ENCODE peak calls at places on chromosomes 16 and 17, in five cellular contexts. One of them, this sample, is unnamed.

GRCh38 chr16:88287219-88287618 is 95.5 kb upstream of the ZNF469 start:
- DNase-seq in hepatocyte: no peak
- DNase-seq in left ventricle myocardium inferior: no peak
- DNase-seq in uterus: no peak
- DNase-seq in WERI-Rb-1: no peak
- DNase-seq in this sample: no peak

GRCh38 chr16:2057438-2057837 is 9.7 kb downstream of the TSC2 start:
- DNase-seq in uterus: no peak
- DNase-seq in left ventricle myocardium inferior: no peak
- DNase-seq in hepatocyte: no peak
- DNase-seq in WERI-Rb-1: no peak
- DNase-seq in this sample: no peak

GRCh38 chr16:1192384-1193073 is 32.5 kb downstream of the TPSG1 start:
- DNase-seq in uterus: no peak
- DNase-seq in left ventricle myocardium inferior: no peak
- DNase-seq in hepatocyte: no peak
- DNase-seq in WERI-Rb-1: no peak
- DNase-seq in this sample: no peak

GRCh38 chr17:27244481-27245223 is 49.3 kb upstream of the WSB1 start:
- DNase-seq in hepatocyte: peak; percentile 70
- DNase-seq in uterus: peak; percentile 88
- DNase-seq in WERI-Rb-1: no peak
- DNase-seq in left ventricle myocardium inferior: peak; percentile 56
- DNase-seq in this sample: peak; percentile 87

GRCh38 chr17:50149425-50150353 is 788 bp downstream of the PPP1R9B start:
- DNase-seq in uterus: no peak
- DNase-seq in left ventricle myocardium inferior: peak; percentile 66
- DNase-seq in hepatocyte: peak; percentile 86
- DNase-seq in WERI-Rb-1: peak; percentile 61
- DNase-seq in this sample: no peak

GRCh38 chr17:27549251-27549919 is 81.6 kb upstream of the LGALS9 start:
- DNase-seq in WERI-Rb-1: no peak
- DNase-seq in left ventricle myocardium inferior: peak; percentile 60
- DNase-seq in uterus: no peak
- DNase-seq in hepatocyte: no peak
- DNase-seq in this sample: no peak

GRCh38 chr16:70659953-70660671 is 13.8 kb downstream of the IL34 start:
- DNase-seq in left ventricle myocardium inferior: no peak
- DNase-seq in WERI-Rb-1: no peak
- DNase-seq in uterus: no peak
- DNase-seq in hepatocyte: no peak
- DNase-seq in this sample: no peak

GRCh38 chr17:38587956-38588771 is 17.6 kb downstream of the SRCIN1 start:
- DNase-seq in WERI-Rb-1: no peak
- DNase-seq in uterus: no peak
- DNase-seq in hepatocyte: no peak
- DNase-seq in left ventricle myocardium inferior: no peak
- DNase-seq in this sample: no peak

GRCh38 chr16:50310308-50311133 is 44.2 kb downstream of the ADCY7 start:
- DNase-seq in uterus: no peak
- DNase-seq in hepatocyte: peak; percentile 3
- DNase-seq in left ventricle myocardium inferior: no peak
- DNase-seq in WERI-Rb-1: no peak
- DNase-seq in this sample: no peak

GRCh38 chr16:676565-677297 is 1.3 kb downstream of the RHBDL1 start:
- DNase-seq in WERI-Rb-1: no peak
- DNase-seq in hepatocyte: no peak
- DNase-seq in uterus: no peak
- DNase-seq in left ventricle myocardium inferior: no peak
- DNase-seq in this sample: no peak

GRCh38 chr17:29722411-29723198 is 99.9 kb upstream of the CORO6 start:
- DNase-seq in hepatocyte: peak; percentile 45
- DNase-seq in left ventricle myocardium inferior: no peak
- DNase-seq in WERI-Rb-1: no peak
- DNase-seq in uterus: peak; percentile 65
- DNase-seq in this sample: peak; percentile 53

GRCh38 chr17:51601622-51602261 is 341.4 kb downstream of the UTP18 start:
- DNase-seq in uterus: no peak
- DNase-seq in hepatocyte: no peak
- DNase-seq in left ventricle myocardium inferior: no peak
- DNase-seq in WERI-Rb-1: no peak
- DNase-seq in this sample: no peak

GRCh38 chr17:29617481-29618271 is 5.0 kb downstream of the CORO6 start:
- DNase-seq in left ventricle myocardium inferior: peak; percentile 81
- DNase-seq in WERI-Rb-1: no peak
- DNase-seq in hepatocyte: peak; percentile 83
- DNase-seq in uterus: no peak
- DNase-seq in this sample: no peak

GRCh38 chr16:89442588-89442987 is 47.8 kb downstream of the ANKRD11 start:
- DNase-seq in WERI-Rb-1: no peak
- DNase-seq in left ventricle myocardium inferior: no peak
- DNase-seq in uterus: no peak
- DNase-seq in hepatocyte: no peak
- DNase-seq in this sample: no peak

GRCh38 chr17:28878981-28879380 is 18.6 kb downstream of the FLOT2 start:
- DNase-seq in uterus: no peak
- DNase-seq in left ventricle myocardium inferior: no peak
- DNase-seq in hepatocyte: peak; percentile 69
- DNase-seq in WERI-Rb-1: peak; percentile 80
- DNase-seq in this sample: no peak

GRCh38 chr17:67992541-67993152 is 3.6 kb downstream of the C17orf58 start:
- DNase-seq in hepatocyte: no peak
- DNase-seq in WERI-Rb-1: no peak
- DNase-seq in uterus: no peak
- DNase-seq in left ventricle myocardium inferior: no peak
- DNase-seq in this sample: no peak

GRCh38 chr16:88700636-88701482 is 5.3 kb downstream of the RNF166 start:
- DNase-seq in hepatocyte: peak; percentile 38
- DNase-seq in left ventricle myocardium inferior: peak; percentile 93
- DNase-seq in uterus: peak; percentile 81
- DNase-seq in WERI-Rb-1: no peak
- DNase-seq in this sample: peak; percentile 46

GRCh38 chr17:61833536-61834203 is 29.7 kb downstream of the BRIP1 start:
- DNase-seq in uterus: no peak
- DNase-seq in hepatocyte: no peak
- DNase-seq in WERI-Rb-1: no peak
- DNase-seq in left ventricle myocardium inferior: no peak
- DNase-seq in this sample: no peak

GRCh38 chr16:8892101-8892575 is 10.0 kb downstream of the LITAFD start:
- DNase-seq in WERI-Rb-1: no peak
- DNase-seq in hepatocyte: no peak
- DNase-seq in uterus: no peak
- DNase-seq in left ventricle myocardium inferior: no peak
- DNase-seq in this sample: no peak

GRCh38 chr17:21039839-21040575 is 2.8 kb downstream of the USP22 start:
- DNase-seq in hepatocyte: peak; percentile 62
- DNase-seq in WERI-Rb-1: peak; percentile 51
- DNase-seq in left ventricle myocardium inferior: no peak
- DNase-seq in uterus: no peak
- DNase-seq in this sample: no peak

GRCh38 chr17:61467416-61468262 is 15.4 kb downstream of the TBX4 start:
- DNase-seq in left ventricle myocardium inferior: peak; percentile 44
- DNase-seq in uterus: no peak
- DNase-seq in WERI-Rb-1: peak; percentile 69
- DNase-seq in hepatocyte: no peak
- DNase-seq in this sample: no peak

GRCh38 chr16:27677300-27677699 is 127.4 kb downstream of the KATNIP start:
- DNase-seq in left ventricle myocardium inferior: no peak
- DNase-seq in hepatocyte: no peak
- DNase-seq in uterus: no peak
- DNase-seq in WERI-Rb-1: no peak
- DNase-seq in this sample: no peak

GRCh38 chr16:24166684-24167083 is 89.5 kb upstream of the CACNG3 start:
- DNase-seq in left ventricle myocardium inferior: no peak
- DNase-seq in WERI-Rb-1: no peak
- DNase-seq in hepatocyte: no peak
- DNase-seq in uterus: no peak
- DNase-seq in this sample: no peak

GRCh38 chr17:69084911-69085310 is 24.2 kb upstream of the ABCA9 start:
- DNase-seq in uterus: no peak
- DNase-seq in hepatocyte: peak; percentile 61
- DNase-seq in WERI-Rb-1: peak; percentile 36
- DNase-seq in left ventricle myocardium inferior: no peak
- DNase-seq in this sample: no peak
- TF ChIP-seq CTCF in uterus: no peak
- TF ChIP-seq CTCF in hepatocyte: peak; percentile 41
- TF ChIP-seq CTCF in WERI-Rb-1: peak; percentile 61
- TF ChIP-seq CTCF in left ventricle myocardium inferior: peak; percentile 28
- TF ChIP-seq CTCF in this sample: peak; percentile 44

DNA sequence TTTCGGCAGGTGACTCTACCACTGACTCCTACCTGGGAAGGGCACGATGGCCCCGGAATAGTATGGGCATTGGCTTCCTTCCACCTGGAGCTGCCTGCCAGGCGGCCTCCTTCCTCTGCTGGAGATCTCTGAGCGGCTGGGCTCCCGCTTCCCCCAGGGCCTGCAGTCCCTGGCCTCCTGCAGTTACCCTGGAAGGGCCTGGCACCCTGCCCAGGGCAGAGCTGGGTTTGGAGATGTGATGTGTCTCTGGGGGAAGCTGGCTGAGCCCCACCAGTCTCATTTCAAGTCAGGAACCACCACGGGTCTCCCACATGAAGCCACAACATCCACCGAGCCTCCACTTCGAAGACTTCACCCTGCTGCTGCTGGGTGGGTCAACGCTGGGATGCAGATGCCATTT is 97.9 kb downstream of the IRF8 start:
- DNase-seq in hepatocyte: no peak
- DNase-seq in uterus: no peak
- DNase-seq in WERI-Rb-1: no peak
- DNase-seq in left ventricle myocardium inferior: no peak
- DNase-seq in this sample: no peak
- H3K4me3 ChIP-seq in hepatocyte: no peak overlapping the region
- H3K4me3 ChIP-seq in uterus: no peak overlapping the region
- H3K4me3 ChIP-seq in WERI-Rb-1: no peak overlapping the region
- H3K4me3 ChIP-seq in left ventricle myocardium inferior: no peak overlapping the region
- H3K4me3 ChIP-seq in this sample: no peak overlapping the region

GRCh38 chr16:77434022-77434364 is 841 bp downstream of the ADAMTS18 start:
- DNase-seq in left ventricle myocardium inferior: no peak
- DNase-seq in hepatocyte: no peak
- DNase-seq in uterus: no peak
- DNase-seq in WERI-Rb-1: no peak
- DNase-seq in this sample: no peak

GRCh38 chr16:77431131-77431670 is 3.6 kb downstream of the ADAMTS18 start:
- DNase-seq in left ventricle myocardium inferior: no peak
- DNase-seq in hepatocyte: no peak
- DNase-seq in WERI-Rb-1: no peak
- DNase-seq in uterus: no peak
- DNase-seq in this sample: no peak

GRCh38 chr16:77430360-77430759 is 4.5 kb downstream of the ADAMTS18 start:
- DNase-seq in hepatocyte: no peak
- DNase-seq in left ventricle myocardium inferior: no peak
- DNase-seq in WERI-Rb-1: no peak
- DNase-seq in uterus: no peak
- DNase-seq in this sample: no peak

GRCh38 chr16:77433146-77433545 is 1.7 kb downstream of the ADAMTS18 start:
- DNase-seq in WERI-Rb-1: no peak
- DNase-seq in uterus: no peak
- DNase-seq in hepatocyte: no peak
- DNase-seq in left ventricle myocardium inferior: no peak
- DNase-seq in this sample: no peak

GRCh38 chr16:77432264-77432663 is 2.6 kb downstream of the ADAMTS18 start:
- DNase-seq in WERI-Rb-1: no peak
- DNase-seq in left ventricle myocardium inferior: no peak
- DNase-seq in hepatocyte: no peak
- DNase-seq in uterus: no peak
- DNase-seq in this sample: no peak
- TF ChIP-seq CTCF in WERI-Rb-1: no peak
- TF ChIP-seq CTCF in left ventricle myocardium inferior: no peak
- TF ChIP-seq CTCF in hepatocyte: no peak
- TF ChIP-seq CTCF in uterus: no peak
- TF ChIP-seq CTCF in this sample: no peak

GRCh38 chr16:4416200-4417032 is at the start of gene CORO7:
- DNase-seq in WERI-Rb-1: peak; percentile 97
- DNase-seq in uterus: peak; percentile 95
- DNase-seq in left ventricle myocardium inferior: peak; percentile 98
- DNase-seq in hepatocyte: peak; percentile 97
- DNase-seq in this sample: no peak
- H3K4me3 ChIP-seq in WERI-Rb-1: peak within 1 kb of the TSS; percentile 83
- H3K4me3 ChIP-seq in uterus: peak within 1 kb of the TSS; percentile 88
- H3K4me3 ChIP-seq in left ventricle myocardium inferior: peak within 1 kb of the TSS; percentile 83
- H3K4me3 ChIP-seq in hepatocyte: peak within 1 kb of the TSS; percentile 88
- H3K4me3 ChIP-seq in this sample: peak within 1 kb of the TSS; percentile 73

DNA sequence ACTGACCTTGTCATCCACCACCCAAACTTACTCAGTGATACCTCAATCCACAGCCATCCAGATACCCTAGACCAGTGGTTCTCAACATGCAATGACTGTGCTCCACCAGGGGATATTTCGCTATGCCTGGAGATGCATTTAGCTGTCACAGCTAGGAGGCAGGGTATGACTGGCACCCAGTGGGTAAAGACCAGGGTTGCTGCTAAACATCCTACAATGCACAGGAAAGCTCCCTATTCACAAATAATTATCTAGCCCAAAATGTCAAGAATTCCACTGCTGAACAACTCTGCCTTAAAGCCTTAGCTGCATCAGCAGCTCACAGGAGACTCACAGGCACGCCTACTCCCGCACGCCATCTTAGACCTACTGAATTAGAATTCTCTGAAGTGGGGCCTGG is 212.6 kb downstream of the GRIN2A start:
- DNase-seq in left ventricle myocardium inferior: no peak
- DNase-seq in uterus: no peak
- DNase-seq in hepatocyte: no peak
- DNase-seq in WERI-Rb-1: peak; percentile 27
- DNase-seq in this sample: no peak
- TF ChIP-seq CTCF in left ventricle myocardium inferior: no peak
- TF ChIP-seq CTCF in uterus: no peak
- TF ChIP-seq CTCF in hepatocyte: no peak
- TF ChIP-seq CTCF in WERI-Rb-1: peak; percentile 53
- TF ChIP-seq CTCF in this sample: no peak

GRCh38 chr17:6376901-6377300 is 58.0 kb downstream of the AIPL1 start:
- DNase-seq in left ventricle myocardium inferior: no peak
- DNase-seq in uterus: no peak
- DNase-seq in hepatocyte: peak; percentile 16
- DNase-seq in WERI-Rb-1: no peak
- DNase-seq in this sample: no peak

GRCh38 chr17:6377906-6378305 is 57.0 kb downstream of the AIPL1 start:
- DNase-seq in left ventricle myocardium inferior: no peak
- DNase-seq in hepatocyte: no peak
- DNase-seq in uterus: no peak
- DNase-seq in WERI-Rb-1: no peak
- DNase-seq in this sample: no peak

GRCh38 chr17:6374761-6375312 is 60.1 kb downstream of the AIPL1 start:
- DNase-seq in uterus: no peak
- DNase-seq in WERI-Rb-1: no peak
- DNase-seq in hepatocyte: peak; percentile 83
- DNase-seq in left ventricle myocardium inferior: no peak
- DNase-seq in this sample: no peak

DNA sequence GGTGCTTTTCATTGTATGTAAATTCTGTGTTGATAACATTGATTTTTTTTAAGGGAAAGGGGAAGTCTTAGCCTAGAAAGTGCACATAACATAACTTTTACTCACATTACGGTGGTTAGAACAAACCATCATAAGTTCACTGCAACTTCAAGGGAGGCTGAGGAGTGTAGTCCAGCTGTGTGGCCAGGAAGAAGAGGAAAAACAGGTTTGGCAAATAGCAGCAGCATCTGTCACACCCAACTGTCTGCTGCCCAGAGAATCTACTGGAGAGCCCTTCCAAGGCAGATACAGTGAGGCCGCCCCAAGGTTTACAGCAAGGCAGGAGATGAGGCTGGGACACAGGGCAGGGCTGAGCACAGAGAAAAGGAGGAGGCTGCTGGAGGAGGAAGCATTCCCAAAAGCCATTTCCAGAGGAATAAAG is 60.6 kb downstream of the AIPL1 start:
- DNase-seq in left ventricle myocardium inferior: no peak
- DNase-seq in WERI-Rb-1: no peak
- DNase-seq in uterus: no peak
- DNase-seq in hepatocyte: peak; percentile 58
- DNase-seq in this sample: no peak
- H3K4me3 ChIP-seq in left ventricle myocardium inferior: no peak overlapping the region
- H3K4me3 ChIP-seq in WERI-Rb-1: no peak overlapping the region
- H3K4me3 ChIP-seq in uterus: no peak overlapping the region
- H3K4me3 ChIP-seq in hepatocyte: no peak overlapping the region
- H3K4me3 ChIP-seq in this sample: no peak overlapping the region

This sample was measured in AG04450.